ENCODE peak calls at places on chromosomes 3 and 15, in nine cellular contexts. U is WERI-Rb-1, L is SK-N-SH, P is PC-3, J is OCI-LY7, Z is keratinocyte, H is HCT116, C is kidney, W is kidney epithelial cell. B is an unnamed sample. For H3K36me3, the result is how much of the 10 kb centered on the place peaks cover.

GRCh38 chr3:41267975-41268640 is 68.8 kb downstream of the CTNNB1 start:
- DNase-seq in P (peak), H (peak), W (peak), U (no peak), Z (peak), C (no peak), J (no peak), L (no peak), B (peak)

GRCh38 chr3:132047209-132047608 is 12.4 kb upstream of the CPNE4 start:
- DNase-seq in U (no peak), Z (no peak), P (no peak), W (no peak), L (no peak), C (no peak), J (no peak), H (no peak), B (no peak)

GRCh38 chr3:152339881-152340505 is 71.3 kb downstream of the MBNL1 start:
- DNase-seq in P (no peak), Z (no peak), H (no peak), W (no peak), L (no peak), J (no peak), U (no peak), C (no peak), B (no peak)

GRCh38 chr3:131218196-131218595 is 163.4 kb upstream of the NUDT16 start:
- DNase-seq in Z (no peak), P (peak), L (no peak), J (no peak), C (no peak), W (peak), H (no peak), U (no peak), B (no peak)

GRCh38 chr3:177948716-177949422 is 587.4 kb upstream of the KCNMB2 start:
- DNase-seq in P (no peak), Z (no peak), J (no peak), C (no peak), U (no peak), L (no peak), W (no peak), H (no peak), B (no peak)

GRCh38 chr3:72189344-72189743 is 404.4 kb upstream of the PROK2 start:
- DNase-seq in P (no peak), C (no peak), H (no peak), L (no peak), U (peak), W (no peak), J (no peak), Z (no peak), B (no peak)

GRCh38 chr15:71252036-71252898 is 137.0 kb downstream of the THSD4 start:
- DNase-seq in U (no peak), C (no peak), L (peak), H (peak), J (no peak), P (peak), W (no peak), Z (peak), B (no peak)

GRCh38 chr3:71512000-71512399 is 71.5 kb downstream of the FOXP1 start:
- DNase-seq in L (no peak), U (no peak), C (no peak), J (peak), P (peak), W (no peak), Z (no peak), H (no peak), B (no peak)

GRCh38 chr3:126540342-126540849 is 16.4 kb downstream of the CHST13 start:
- DNase-seq in U (peak), J (no peak), L (peak), P (peak), C (peak), Z (peak), H (peak), W (peak), B (peak)

GRCh38 chr15:45023659-45024320 is 795 bp downstream of the SORD start:
- DNase-seq in C (no peak), P (peak), L (peak), H (no peak), J (peak), U (no peak), Z (no peak), W (no peak), B (no peak)

GRCh38 chr15:48643776-48644497 is 1.6 kb downstream of the FBN1 start:
- DNase-seq in Z (no peak), P (peak), W (no peak), C (no peak), L (no peak), U (no peak), H (no peak), J (no peak), B (no peak)

GRCh38 chr3:155391583-155391982 is 98.1 kb upstream of the STRIT1 start:
- DNase-seq in W (peak), J (no peak), Z (peak), L (peak), U (no peak), H (peak), C (no peak), P (peak), B (peak)
- H3K4me3 ChIP-seq in W (no peak), J (no peak), Z (no peak), L (no peak), U (no peak), H (no peak), C (no peak), P (peak), B (no peak)

GRCh38 chr3:13522236-13522635 is 26.7 kb upstream of the FBLN2 start:
- DNase-seq in H (no peak), J (no peak), C (peak), W (no peak), Z (no peak), U (no peak), L (no peak), P (no peak), B (no peak)
- TF ChIP-seq CTCF in H (no peak), J (no peak), C (no peak), W (no peak), Z (no peak), U (no peak), L (no peak), P (no peak), B (no peak)

DNA sequence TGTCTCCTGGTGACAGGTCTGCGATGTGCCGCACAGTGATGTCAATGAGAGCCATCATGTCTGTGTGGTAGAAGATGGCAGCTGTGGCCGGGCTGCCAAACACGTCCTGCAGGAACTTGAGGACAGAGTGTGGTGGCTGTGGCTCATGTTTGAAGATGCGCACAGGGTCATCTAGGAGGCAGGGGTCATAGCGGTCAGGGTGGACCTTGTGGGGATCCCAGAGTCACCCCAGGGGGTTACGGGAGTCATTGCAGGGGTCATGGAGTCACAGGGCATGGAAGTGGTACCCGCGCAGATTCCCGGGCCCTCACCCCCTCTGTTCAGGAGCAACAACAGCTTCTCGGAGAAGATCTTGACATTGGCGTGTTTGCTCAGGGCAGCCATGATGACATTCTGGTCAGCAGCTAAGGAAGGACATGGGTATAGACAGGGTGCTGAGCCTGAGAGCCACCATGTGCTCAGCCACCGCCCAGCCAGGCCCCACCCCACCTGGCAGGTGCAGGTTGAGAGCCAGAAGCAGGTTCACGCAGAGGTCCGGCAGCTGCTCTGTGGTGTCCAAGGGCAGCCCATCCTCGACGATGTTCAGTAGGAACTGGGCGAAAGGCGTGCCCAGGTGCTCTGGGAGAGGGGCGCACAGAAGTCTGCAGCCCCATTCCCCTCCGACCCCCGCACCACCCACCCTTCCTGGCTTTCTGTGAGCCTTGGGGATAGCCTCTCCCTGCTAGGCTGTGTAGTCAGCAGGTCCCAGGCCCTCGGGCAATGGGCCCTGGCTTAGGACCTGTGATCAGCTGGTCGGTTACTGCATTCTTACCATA is 6.9 kb downstream of the NCKIPSD start:
- DNase-seq in L (no peak), H (no peak), W (no peak), U (no peak), P (no peak), C (no peak), J (no peak), Z (no peak), B (no peak)
- H3K36me3 ChIP-seq in L (under half), H (under half), W (under half), U (half or more), P (half or more), C (under half), J (half or more), Z (under half), B (under half)

GRCh38 chr3:188214442-188214841 is 60.5 kb downstream of the LPP start:
- DNase-seq in C (no peak), W (no peak), J (peak), H (no peak), P (no peak), U (peak), L (no peak), Z (no peak), B (no peak)
- H3K4me3 ChIP-seq in C (no peak), W (no peak), J (peak), H (no peak), P (no peak), U (no peak), L (no peak), Z (no peak), B (no peak)

GRCh38 chr15:51280838-51281237 is 57.6 kb downstream of the CYP19A1 start:
- DNase-seq in P (no peak), W (no peak), L (peak), Z (no peak), J (no peak), C (no peak), H (no peak), U (no peak), B (no peak)

GRCh38 chr15:51284871-51285270 is 53.5 kb downstream of the CYP19A1 start:
- DNase-seq in U (no peak), J (no peak), C (no peak), W (no peak), P (no peak), H (no peak), Z (no peak), L (no peak), B (no peak)

GRCh38 chr15:51286816-51287215 is 51.6 kb downstream of the CYP19A1 start:
- DNase-seq in W (no peak), C (no peak), P (peak), U (peak), L (no peak), Z (no peak), J (no peak), H (no peak), B (no peak)

GRCh38 chr15:51281368-51281967 is 56.9 kb downstream of the CYP19A1 start:
- DNase-seq in C (peak), Z (peak), J (peak), P (peak), H (peak), L (peak), U (peak), W (peak), B (no peak)

DNA sequence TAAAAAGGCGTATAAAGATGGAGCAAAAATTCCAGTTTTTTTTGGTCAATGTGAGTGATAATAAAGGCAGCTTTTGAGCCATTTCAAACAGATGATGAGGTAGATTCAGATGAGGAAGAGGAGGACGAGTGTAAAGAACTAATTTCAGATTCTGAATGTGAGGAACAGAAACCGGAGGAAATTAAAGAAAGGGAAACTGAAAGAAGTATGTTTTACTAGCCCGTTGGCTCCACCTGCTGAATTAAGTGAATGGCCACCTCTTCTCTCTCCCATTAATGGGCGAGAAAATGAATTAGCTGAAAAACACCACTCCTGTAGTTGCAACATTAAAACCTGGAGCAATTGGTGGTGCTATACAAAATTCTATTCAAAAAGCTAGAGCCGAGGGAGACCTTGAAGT is 55.4 kb downstream of the CYP19A1 start:
- DNase-seq in U (no peak), L (no peak), C (no peak), W (no peak), Z (no peak), P (no peak), J (peak), H (no peak), B (no peak)
- TF ChIP-seq CTCF in U (no peak), L (no peak), C (no peak), W (no peak), Z (no peak), P (no peak), J (peak), H (no peak), B (no peak)

GRCh38 chr15:59678171-59678570 is 10.9 kb downstream of the BNIP2 start:
- DNase-seq in H (no peak), L (no peak), U (no peak), W (no peak), Z (no peak), C (no peak), J (no peak), P (no peak), B (no peak)
- H3K36me3 ChIP-seq in H (half or more), L (half or more), U (half or more), W (under half), Z (under half), C (half or more), J (half or more), P (under half), B (under half)

DNA sequence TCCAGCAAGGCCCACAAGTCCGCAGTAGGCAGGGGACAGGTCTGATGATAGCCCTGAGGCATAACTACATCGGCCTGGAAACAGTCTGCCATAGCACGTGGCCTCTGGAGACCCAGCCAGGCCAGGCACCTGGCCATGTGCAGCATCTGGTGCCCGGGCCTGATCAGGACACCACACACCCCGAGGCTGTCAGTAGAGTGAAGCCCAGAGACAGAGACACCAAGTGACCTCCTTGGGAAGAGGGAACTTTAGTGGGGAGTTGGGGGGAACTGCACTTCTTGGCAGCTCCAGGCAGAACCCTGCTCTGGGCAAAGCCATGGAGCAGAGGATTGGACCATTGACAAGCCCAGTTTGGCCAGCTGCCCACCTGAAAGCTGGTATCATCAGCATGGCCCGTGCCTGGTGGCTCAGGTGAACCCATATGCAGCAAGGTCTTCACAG is 1.2 kb downstream of the SHISA5 start:
- DNase-seq in Z (no peak), C (peak), H (no peak), U (no peak), P (no peak), L (peak), J (no peak), W (no peak), B (no peak)
- H3K4me3 ChIP-seq in Z (no peak), C (peak), H (no peak), U (no peak), P (peak), L (peak), J (no peak), W (peak), B (peak)

GRCh38 chr3:82495655-82496054 is 734.2 kb upstream of the GBE1 start:
- DNase-seq in U (no peak), Z (no peak), J (no peak), C (no peak), W (no peak), L (no peak), H (no peak), P (no peak), B (no peak)

GRCh38 chr3:82494977-82495489 is 733.6 kb upstream of the GBE1 start:
- DNase-seq in H (no peak), L (no peak), J (no peak), W (no peak), Z (no peak), U (no peak), C (no peak), P (peak), B (no peak)

GRCh38 chr3:82498186-82498585 is 736.7 kb upstream of the GBE1 start:
- DNase-seq in C (no peak), P (no peak), H (no peak), W (no peak), Z (no peak), J (no peak), U (no peak), L (no peak), B (no peak)

GRCh38 chr3:82493858-82494257 is 732.4 kb upstream of the GBE1 start:
- DNase-seq in C (no peak), Z (no peak), J (no peak), L (no peak), U (no peak), H (no peak), P (no peak), W (no peak), B (no peak)

GRCh38 chr3:82496890-82497560 is 735.6 kb upstream of the GBE1 start:
- DNase-seq in W (no peak), U (peak), P (peak), Z (no peak), C (no peak), J (peak), H (peak), L (peak), B (no peak)
- TF ChIP-seq CTCF in W (peak), U (peak), P (peak), Z (peak), C (peak), J (peak), H (no peak), L (peak), B (no peak)

GRCh38 chr3:141539441-141540187 is 52.8 kb downstream of the RASA2 start:
- DNase-seq in J (no peak), P (no peak), L (no peak), W (no peak), C (no peak), Z (no peak), U (no peak), H (no peak), B (no peak)
- H3K36me3 ChIP-seq in J (under half), P (under half), L (under half), W (under half), C (under half), Z (under half), U (under half), H (under half), B (under half)